ENCODE peak calls at places on chromosomes 3 and 15, in eight cellular contexts. L is pons; B is stimulated activated CD8-positive, alpha-beta memory T cell treated with anti-CD3 and anti-CD28 coated beads, Interleukin-4, amount 100 ng/mL, for 24 hours; N is Calu3; I is transverse colon; M is Right ventricle myocardium superior; K is ACHN; E is SK-MEL-5. Y is an unnamed sample.
A peak's percentile ranks its signal among the peaks of the same experiment; 100 is the strongest.

GRCh38 chr15:58587481-58587880 is 155.7 kb downstream of the LIPC start:
- DNase-seq in I (no peak), L (no peak), N (no peak), B (no peak), K (no peak), M (no peak), E (no peak), Y (no peak)

GRCh38 chr15:41233367-41233771 is 2.3 kb downstream of the CHP1 start:
- DNase-seq in M (no peak), E (no peak), N (no peak), I (no peak), K (peak; percentile 8), B (no peak), L (no peak), Y (no peak)

GRCh38 chr3:104437131-104437750 is 929.5 kb upstream of the ALCAM start:
- DNase-seq in N (no peak), L (peak; percentile 67), E (peak; percentile 28), B (no peak), M (no peak), I (no peak), K (peak; percentile 4), Y (no peak)

GRCh38 chr3:192831111-192831644 is 86.5 kb downstream of the MB21D2 start:
- DNase-seq in N (no peak), M (no peak), B (no peak), I (no peak), L (no peak), E (no peak), K (no peak), Y (no peak)

GRCh38 chr3:130971208-130971607 is 55.4 kb downstream of the ASTE1 start:
- DNase-seq in L (no peak), K (no peak), E (no peak), M (no peak), N (no peak), B (no peak), I (no peak), Y (no peak)

GRCh38 chr3:128546646-128547045 is 53.6 kb upstream of the GATA2 start:
- DNase-seq in N (no peak), I (no peak), B (no peak), K (no peak), L (no peak), E (no peak), M (no peak), Y (peak; percentile 36)

GRCh38 chr3:149180057-149180573 is 41.5 kb downstream of the CP start:
- DNase-seq in K (peak; percentile 96), I (peak; percentile 61), N (peak; percentile 63), L (peak; percentile 25), M (peak; percentile 80), E (peak; percentile 98), B (no peak), Y (no peak)

GRCh38 chr15:49492834-49493233 is 69.8 kb downstream of the FGF7 start:
- DNase-seq in I (no peak), E (no peak), B (no peak), M (no peak), K (no peak), N (no peak), L (no peak), Y (no peak)

GRCh38 chr3:130760922-130761321 is 14.3 kb upstream of the PIK3R4 start:
- DNase-seq in M (no peak), I (no peak), N (peak; percentile 46), E (peak; percentile 28), B (no peak), K (no peak), L (no peak), Y (no peak)

GRCh38 chr3:39531066-39531465 is 63.6 kb downstream of the MOBP start:
- DNase-seq in L (no peak), E (no peak), N (no peak), K (no peak), M (no peak), I (no peak), B (no peak), Y (no peak)

GRCh38 chr15:63264685-63265302 is 12.6 kb upstream of the APH1B start:
- DNase-seq in N (no peak), I (no peak), K (peak; percentile 19), B (no peak), M (no peak), E (no peak), L (no peak), Y (no peak)

GRCh38 chr15:74297867-74298266 is 61.7 kb downstream of the CCDC33 start:
- DNase-seq in L (no peak), N (no peak), M (no peak), K (no peak), E (no peak), B (no peak), I (no peak), Y (no peak)

GRCh38 chr3:33807190-33807589 is 8.8 kb downstream of the PDCD6IP start:
- DNase-seq in L (no peak), B (no peak), N (no peak), K (no peak), M (peak; percentile 52), E (no peak), I (peak; percentile 75), Y (no peak)

GRCh38 chr3:17555525-17555924 is 186.9 kb downstream of the TBC1D5 start:
- DNase-seq in L (no peak), M (no peak), I (no peak), E (no peak), N (no peak), B (no peak), K (no peak), Y (no peak)

GRCh38 chr3:128800241-128801187 is 74.5 kb downstream of the RAB7A start:
- DNase-seq in L (peak; percentile 93), I (no peak), K (no peak), M (no peak), B (peak; percentile 49), E (peak; percentile 99), N (no peak), Y (no peak)

GRCh38 chr15:85142324-85142723 is 160.7 kb downstream of the PDE8A start:
- DNase-seq in B (no peak), N (peak; percentile 47), E (no peak), L (no peak), I (no peak), M (no peak), K (peak; percentile 42), Y (no peak)

Y was measured in type B pancreatic cell.